ENCODE peak calls at places on chromosomes 13 and 19, in ten cellular contexts. One of them, this sample, is unnamed.
A peak's percentile ranks its signal among the peaks of the same experiment; 100 is the strongest.

GRCh38 chr13:39516140-39516539 is 86.9 kb downstream of the LHFPL6 start:
- DNase-seq in body of pancreas: no peak
- DNase-seq in dorsolateral prefrontal cortex: no peak
- DNase-seq in BE2C: no peak
- DNase-seq in tibial artery: no peak
- DNase-seq in endothelial cell of umbilical vein: no peak
- DNase-seq in cardiac muscle cell: no peak
- DNase-seq in endodermal cell: no peak
- DNase-seq in lower lobe of right lung: no peak
- DNase-seq in PC-3: no peak
- DNase-seq in this sample: no peak

GRCh38 chr13:95235199-95235726 is 66.0 kb downstream of the ABCC4 start:
- DNase-seq in body of pancreas: no peak
- DNase-seq in dorsolateral prefrontal cortex: no peak
- DNase-seq in BE2C: no peak
- DNase-seq in tibial artery: no peak
- DNase-seq in endothelial cell of umbilical vein: peak; percentile 19
- DNase-seq in cardiac muscle cell: peak; percentile 6
- DNase-seq in endodermal cell: no peak
- DNase-seq in lower lobe of right lung: no peak
- DNase-seq in PC-3: no peak
- DNase-seq in this sample: no peak

GRCh38 chr13:44117351-44117750 is 237.6 kb downstream of the LACC1 start:
- DNase-seq in body of pancreas: no peak
- DNase-seq in dorsolateral prefrontal cortex: no peak
- DNase-seq in BE2C: no peak
- DNase-seq in tibial artery: no peak
- DNase-seq in endothelial cell of umbilical vein: peak; percentile 66
- DNase-seq in cardiac muscle cell: peak; percentile 54
- DNase-seq in endodermal cell: no peak
- DNase-seq in lower lobe of right lung: no peak
- DNase-seq in PC-3: no peak
- DNase-seq in this sample: peak; percentile 41

GRCh38 chr13:98489446-98490194 is 87.3 kb downstream of the STK24 start:
- DNase-seq in body of pancreas: no peak
- DNase-seq in dorsolateral prefrontal cortex: no peak
- DNase-seq in BE2C: no peak
- DNase-seq in tibial artery: no peak
- DNase-seq in endothelial cell of umbilical vein: no peak
- DNase-seq in cardiac muscle cell: no peak
- DNase-seq in endodermal cell: peak; percentile 44
- DNase-seq in lower lobe of right lung: no peak
- DNase-seq in PC-3: no peak
- DNase-seq in this sample: no peak

GRCh38 chr19:30212574-30212973 is 159.6 kb upstream of the ZNF536 start:
- DNase-seq in body of pancreas: no peak
- DNase-seq in dorsolateral prefrontal cortex: no peak
- DNase-seq in BE2C: no peak
- DNase-seq in tibial artery: no peak
- DNase-seq in endothelial cell of umbilical vein: no peak
- DNase-seq in cardiac muscle cell: no peak
- DNase-seq in endodermal cell: peak; percentile 31
- DNase-seq in lower lobe of right lung: no peak
- DNase-seq in PC-3: no peak
- DNase-seq in this sample: no peak

GRCh38 chr19:50658438-50659317 is 9.4 kb downstream of the C19orf81 start:
- DNase-seq in body of pancreas: peak; percentile 71
- DNase-seq in dorsolateral prefrontal cortex: peak; percentile 86
- DNase-seq in BE2C: peak; percentile 97
- DNase-seq in tibial artery: no peak
- DNase-seq in endothelial cell of umbilical vein: peak; percentile 75
- DNase-seq in cardiac muscle cell: peak; percentile 91
- DNase-seq in endodermal cell: peak; percentile 97
- DNase-seq in lower lobe of right lung: peak; percentile 82
- DNase-seq in PC-3: peak; percentile 92
- DNase-seq in this sample: peak; percentile 3

GRCh38 chr19:12885749-12886706 is 973 bp downstream of the KLF1 start:
- DNase-seq in body of pancreas: no peak
- DNase-seq in dorsolateral prefrontal cortex: no peak
- DNase-seq in BE2C: peak; percentile 36
- DNase-seq in tibial artery: no peak
- DNase-seq in endothelial cell of umbilical vein: no peak
- DNase-seq in cardiac muscle cell: no peak
- DNase-seq in endodermal cell: peak; percentile 81
- DNase-seq in lower lobe of right lung: no peak
- DNase-seq in PC-3: no peak
- DNase-seq in this sample: no peak

GRCh38 chr19:47663911-47664771 is 49.1 kb upstream of the EHD2 start:
- DNase-seq in body of pancreas: peak; percentile 85
- DNase-seq in dorsolateral prefrontal cortex: no peak
- DNase-seq in BE2C: no peak
- DNase-seq in tibial artery: peak; percentile 90
- DNase-seq in endothelial cell of umbilical vein: no peak
- DNase-seq in cardiac muscle cell: peak; percentile 100
- DNase-seq in endodermal cell: no peak
- DNase-seq in lower lobe of right lung: peak; percentile 73
- DNase-seq in PC-3: peak; percentile 86
- DNase-seq in this sample: peak; percentile 99

GRCh38 chr19:40217027-40217810 is 965 bp downstream of the TTC9B start:
- DNase-seq in body of pancreas: peak; percentile 88
- DNase-seq in dorsolateral prefrontal cortex: no peak
- DNase-seq in BE2C: no peak
- DNase-seq in tibial artery: no peak
- DNase-seq in endothelial cell of umbilical vein: no peak
- DNase-seq in cardiac muscle cell: no peak
- DNase-seq in endodermal cell: peak; percentile 92
- DNase-seq in lower lobe of right lung: peak; percentile 73
- DNase-seq in PC-3: peak; percentile 68
- DNase-seq in this sample: no peak

GRCh38 chr19:2275588-2276428 is 6.2 kb downstream of the PEAK3 start:
- DNase-seq in body of pancreas: no peak
- DNase-seq in dorsolateral prefrontal cortex: no peak
- DNase-seq in BE2C: no peak
- DNase-seq in tibial artery: no peak
- DNase-seq in endothelial cell of umbilical vein: no peak
- DNase-seq in cardiac muscle cell: no peak
- DNase-seq in endodermal cell: no peak
- DNase-seq in lower lobe of right lung: no peak
- DNase-seq in PC-3: no peak
- DNase-seq in this sample: no peak

GRCh38 chr19:2274185-2274711 is 7.7 kb downstream of the PEAK3 start:
- DNase-seq in body of pancreas: no peak
- DNase-seq in dorsolateral prefrontal cortex: no peak
- DNase-seq in BE2C: no peak
- DNase-seq in tibial artery: no peak
- DNase-seq in endothelial cell of umbilical vein: no peak
- DNase-seq in cardiac muscle cell: no peak
- DNase-seq in endodermal cell: no peak
- DNase-seq in lower lobe of right lung: no peak
- DNase-seq in PC-3: no peak
- DNase-seq in this sample: no peak

GRCh38 chr19:2276429-2276989 is 5.5 kb downstream of the PEAK3 start:
- DNase-seq in body of pancreas: no peak
- DNase-seq in dorsolateral prefrontal cortex: no peak
- DNase-seq in BE2C: no peak
- DNase-seq in tibial artery: no peak
- DNase-seq in endothelial cell of umbilical vein: no peak
- DNase-seq in cardiac muscle cell: no peak
- DNase-seq in endodermal cell: no peak
- DNase-seq in lower lobe of right lung: no peak
- DNase-seq in PC-3: no peak
- DNase-seq in this sample: no peak

GRCh38 chr19:2273356-2274184 is 8.4 kb downstream of the PEAK3 start:
- DNase-seq in body of pancreas: peak; percentile 78
- DNase-seq in dorsolateral prefrontal cortex: no peak
- DNase-seq in BE2C: peak; percentile 96
- DNase-seq in tibial artery: peak; percentile 81
- DNase-seq in endothelial cell of umbilical vein: peak; percentile 51
- DNase-seq in cardiac muscle cell: peak; percentile 86
- DNase-seq in endodermal cell: peak; percentile 97
- DNase-seq in lower lobe of right lung: peak; percentile 84
- DNase-seq in PC-3: peak; percentile 66
- DNase-seq in this sample: peak; percentile 54

DNA sequence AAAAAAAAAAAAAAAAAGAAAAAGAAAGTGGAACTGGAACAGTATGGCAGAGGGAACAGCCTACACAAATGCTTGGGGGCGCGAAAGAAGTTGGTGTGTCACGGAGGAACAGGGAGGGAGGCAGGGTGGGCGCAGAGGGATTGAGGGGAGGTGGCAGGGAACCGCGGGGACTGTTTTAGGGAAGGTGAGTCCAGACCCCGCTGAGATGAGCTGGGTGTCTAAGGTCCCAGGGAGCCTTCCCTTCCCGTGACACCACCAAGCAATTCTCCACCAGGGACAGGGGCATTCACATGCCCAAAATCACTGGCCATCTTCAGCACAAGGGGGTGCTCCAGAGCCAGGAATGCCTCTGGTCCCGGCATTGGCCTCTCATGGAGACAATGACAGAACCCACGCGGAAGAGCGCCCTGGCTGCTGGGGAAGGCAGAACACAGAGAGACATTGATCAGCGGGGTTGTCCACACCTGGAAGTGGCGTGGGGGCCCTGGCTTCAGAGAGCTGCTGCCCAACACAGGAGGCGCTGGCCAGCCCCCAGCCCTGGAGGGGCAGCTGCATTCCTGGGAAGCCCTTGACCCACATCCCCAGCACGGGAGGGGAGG is 6.9 kb downstream of the PEAK3 start:
- DNase-seq in body of pancreas: peak; percentile 70
- DNase-seq in dorsolateral prefrontal cortex: peak; percentile 74
- DNase-seq in BE2C: peak; percentile 87
- DNase-seq in tibial artery: no peak
- DNase-seq in endothelial cell of umbilical vein: peak; percentile 60
- DNase-seq in cardiac muscle cell: peak; percentile 77
- DNase-seq in endodermal cell: peak; percentile 91
- DNase-seq in lower lobe of right lung: peak; percentile 80
- DNase-seq in PC-3: peak; percentile 66
- DNase-seq in this sample: peak; percentile 53
- TF ChIP-seq CTCF in body of pancreas: peak; percentile 23
- TF ChIP-seq CTCF in dorsolateral prefrontal cortex: peak; percentile 75
- TF ChIP-seq CTCF in BE2C: peak; percentile 85
- TF ChIP-seq CTCF in tibial artery: peak; percentile 43
- TF ChIP-seq CTCF in endothelial cell of umbilical vein: peak; percentile 43
- TF ChIP-seq CTCF in cardiac muscle cell: peak; percentile 60
- TF ChIP-seq CTCF in endodermal cell: peak; percentile 84
- TF ChIP-seq CTCF in lower lobe of right lung: peak; percentile 56
- TF ChIP-seq CTCF in PC-3: peak; percentile 56
- TF ChIP-seq CTCF in this sample: peak; percentile 60

GRCh38 chr19:2547033-2547680 is 71.2 kb downstream of the GADD45B start:
- DNase-seq in body of pancreas: no peak
- DNase-seq in dorsolateral prefrontal cortex: peak; percentile 40
- DNase-seq in BE2C: no peak
- DNase-seq in tibial artery: no peak
- DNase-seq in endothelial cell of umbilical vein: no peak
- DNase-seq in cardiac muscle cell: no peak
- DNase-seq in endodermal cell: peak; percentile 44
- DNase-seq in lower lobe of right lung: peak; percentile 37
- DNase-seq in PC-3: no peak
- DNase-seq in this sample: no peak
- H3K4me3 ChIP-seq in body of pancreas: no peak overlapping the region
- H3K4me3 ChIP-seq in dorsolateral prefrontal cortex: no peak overlapping the region
- H3K4me3 ChIP-seq in BE2C: no peak overlapping the region
- H3K4me3 ChIP-seq in tibial artery: no peak overlapping the region
- H3K4me3 ChIP-seq in endothelial cell of umbilical vein: no peak overlapping the region
- H3K4me3 ChIP-seq in cardiac muscle cell: no peak overlapping the region
- H3K4me3 ChIP-seq in endodermal cell: no peak overlapping the region
- H3K4me3 ChIP-seq in lower lobe of right lung: no peak overlapping the region
- H3K4me3 ChIP-seq in PC-3: no peak overlapping the region
- H3K4me3 ChIP-seq in this sample: no peak overlapping the region

DNA sequence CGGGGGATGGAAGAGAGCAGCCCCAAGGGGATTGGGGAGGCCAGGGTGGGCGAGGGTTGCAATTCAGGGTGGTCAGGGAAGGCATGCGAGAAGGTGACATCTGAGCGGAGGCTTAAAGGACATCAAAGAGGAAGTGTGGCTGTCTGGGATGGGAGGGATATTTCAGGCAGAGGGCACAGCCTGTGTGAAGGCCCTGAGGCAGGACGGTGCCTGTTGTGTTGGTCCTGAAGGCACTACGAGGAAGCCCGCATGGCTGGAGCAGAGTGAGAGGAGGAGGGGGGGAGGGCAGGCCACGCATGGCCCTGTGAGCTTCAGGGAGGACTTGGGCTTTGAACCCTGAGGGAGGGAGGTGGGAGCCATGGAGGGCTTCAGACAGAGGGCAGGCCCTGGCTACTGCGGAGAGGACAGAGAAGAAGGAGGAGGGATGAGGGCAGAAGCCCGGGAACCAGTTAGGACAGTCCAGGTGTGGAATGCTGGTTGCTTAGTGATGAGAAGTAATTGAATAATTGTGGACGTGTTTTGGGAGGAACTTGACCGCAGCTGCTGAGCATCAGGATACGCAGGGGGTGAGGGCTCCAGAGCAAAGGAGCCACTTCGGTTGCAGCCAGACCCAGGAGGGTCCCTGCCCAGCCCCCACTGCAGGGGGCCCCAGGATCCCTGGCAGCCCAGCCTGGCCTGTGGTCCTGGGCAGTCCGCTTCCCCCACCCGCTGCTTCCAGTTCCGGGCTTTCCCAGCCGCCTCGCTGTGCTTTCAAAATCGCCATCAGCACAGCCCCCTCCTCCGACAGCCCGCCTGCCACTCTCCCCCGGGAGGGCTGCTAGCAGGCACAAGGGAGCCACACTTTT is 6.2 kb downstream of the TLE6 start:
- DNase-seq in body of pancreas: peak; percentile 71
- DNase-seq in dorsolateral prefrontal cortex: no peak
- DNase-seq in BE2C: peak; percentile 97
- DNase-seq in tibial artery: peak; percentile 95
- DNase-seq in endothelial cell of umbilical vein: peak; percentile 64
- DNase-seq in cardiac muscle cell: peak; percentile 90
- DNase-seq in endodermal cell: no peak
- DNase-seq in lower lobe of right lung: no peak
- DNase-seq in PC-3: peak; percentile 44
- DNase-seq in this sample: peak; percentile 84
- TF ChIP-seq CTCF in body of pancreas: no peak
- TF ChIP-seq CTCF in dorsolateral prefrontal cortex: no peak
- TF ChIP-seq CTCF in BE2C: no peak
- TF ChIP-seq CTCF in tibial artery: no peak
- TF ChIP-seq CTCF in endothelial cell of umbilical vein: no peak
- TF ChIP-seq CTCF in cardiac muscle cell: no peak
- TF ChIP-seq CTCF in endodermal cell: no peak
- TF ChIP-seq CTCF in lower lobe of right lung: no peak
- TF ChIP-seq CTCF in PC-3: no peak
- TF ChIP-seq CTCF in this sample: no peak

DNA sequence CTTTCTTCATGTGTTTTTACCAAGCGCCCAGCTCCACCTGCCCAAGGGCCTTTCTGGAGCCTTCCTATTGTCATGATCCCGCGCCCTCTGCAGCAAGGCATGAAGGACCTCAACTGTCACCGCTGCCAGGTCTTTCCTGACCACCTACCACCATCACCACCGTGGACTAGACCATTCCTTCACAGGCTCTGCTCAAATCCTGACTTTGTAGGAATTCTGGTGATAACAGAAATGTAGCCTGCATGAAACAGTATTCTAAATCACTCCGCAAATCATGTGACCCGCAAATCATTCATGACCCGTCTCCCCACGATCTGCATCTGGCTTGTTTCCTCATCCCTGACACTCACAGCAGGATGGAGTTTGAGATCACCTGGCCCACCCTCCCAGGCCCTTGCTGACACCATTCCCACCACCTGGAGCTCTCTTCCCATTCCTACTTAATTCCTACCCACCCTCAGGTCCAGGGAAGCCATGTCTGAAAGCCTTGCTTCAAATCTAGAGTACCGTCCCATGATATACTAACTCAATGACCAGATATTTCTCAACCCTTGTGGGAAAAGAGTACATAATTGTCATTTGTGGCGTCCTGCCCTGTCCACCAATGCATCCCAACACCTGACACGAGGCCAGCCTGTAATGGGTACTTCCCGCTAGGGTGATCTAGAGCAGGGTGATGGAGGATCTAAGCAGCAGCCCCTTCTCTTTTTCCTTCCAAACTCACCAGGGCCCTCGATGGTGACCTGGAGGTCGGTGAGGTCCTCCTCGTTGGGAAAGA is 1.3 kb downstream of the UBE2S start:
- DNase-seq in body of pancreas: no peak
- DNase-seq in dorsolateral prefrontal cortex: no peak
- DNase-seq in BE2C: no peak
- DNase-seq in tibial artery: no peak
- DNase-seq in endothelial cell of umbilical vein: no peak
- DNase-seq in cardiac muscle cell: no peak
- DNase-seq in endodermal cell: peak; percentile 39
- DNase-seq in lower lobe of right lung: no peak
- DNase-seq in PC-3: no peak
- DNase-seq in this sample: no peak
- H3K4me3 ChIP-seq in body of pancreas: no peak overlapping the region
- H3K4me3 ChIP-seq in dorsolateral prefrontal cortex: peak overlapping the region; percentile 97
- H3K4me3 ChIP-seq in BE2C: peak overlapping the region; percentile 80
- H3K4me3 ChIP-seq in tibial artery: peak overlapping the region; percentile 92
- H3K4me3 ChIP-seq in endothelial cell of umbilical vein: peak overlapping the region; percentile 90
- H3K4me3 ChIP-seq in cardiac muscle cell: peak overlapping the region; percentile 82
- H3K4me3 ChIP-seq in endodermal cell: peak overlapping the region; percentile 92
- H3K4me3 ChIP-seq in lower lobe of right lung: peak overlapping the region; percentile 94
- H3K4me3 ChIP-seq in PC-3: peak overlapping the region; percentile 79
- H3K4me3 ChIP-seq in this sample: peak overlapping the region; percentile 80

This sample was measured in astrocyte of the spinal cord.